ENCODE peak calls at places on chromosomes 3 and 15, in four cellular contexts. W, L, T and C are unnamed samples.
A peak's percentile ranks its signal among the peaks of the same experiment; 100 is the strongest.

GRCh38 chr3:157059181-157059580 is 100.8 kb downstream of the CCNL1 start:
- DNase-seq in W (no peak), T (no peak), L (no peak), C (no peak)

GRCh38 chr15:89243046-89243690 is 611 bp upstream of the FANCI start:
- DNase-seq in W (peak; percentile 10), L (no peak), T (no peak), C (no peak)

GRCh38 chr3:160125188-160125587 is 100.0 kb upstream of the C3orf80 start:
- DNase-seq in W (no peak), L (no peak), T (no peak), C (no peak)

GRCh38 chr15:40105517-40106202 is 3.0 kb downstream of the BMF start:
- DNase-seq in T (no peak), L (no peak), W (no peak), C (no peak)

GRCh38 chr3:426056-426455 is 229.5 kb downstream of the CHL1 start:
- DNase-seq in L (peak; percentile 37), T (no peak), W (no peak), C (no peak)

GRCh38 chr3:27666708-27667107 is 55.4 kb downstream of the EOMES start:
- DNase-seq in L (peak; percentile 90), W (peak; percentile 80), T (peak; percentile 79), C (peak; percentile 87)

GRCh38 chr15:79943820-79944219 is 27.2 kb downstream of the BCL2A1 start:
- DNase-seq in L (no peak), T (no peak), W (peak; percentile 92), C (no peak)

GRCh38 chr15:42157981-42158765 is 1.7 kb upstream of the PLA2G4F start:
- DNase-seq in W (peak; percentile 80), L (no peak), T (no peak), C (no peak)

GRCh38 chr3:161851941-161852566 is 355.4 kb downstream of the OTOL1 start:
- DNase-seq in T (peak; percentile 95), W (peak; percentile 27), L (peak; percentile 65), C (peak; percentile 73)

GRCh38 chr3:169668957-169669681 is 5.6 kb upstream of the MECOM start:
- DNase-seq in W (peak; percentile 50), T (peak; percentile 87), L (peak; percentile 74), C (peak; percentile 85)

GRCh38 chr3:77539014-77539413 is 499.1 kb downstream of the ROBO2 start:
- DNase-seq in W (no peak), T (no peak), L (no peak), C (no peak)

GRCh38 chr15:98713585-98714001 is 65.3 kb downstream of the IGF1R start:
- DNase-seq in W (no peak), T (no peak), L (peak; percentile 40), C (no peak)

GRCh38 chr3:126551839-126552687 is 6.7 kb downstream of the C3orf22 start:
- DNase-seq in L (no peak), T (no peak), W (no peak), C (peak; percentile 19)

GRCh38 chr3:10926831-10927521 is 65.6 kb upstream of the SLC6A1 start:
- DNase-seq in L (no peak), T (no peak), W (no peak), C (peak; percentile 18)

GRCh38 chr3:17775073-17775472 is 32.6 kb upstream of the TBC1D5 start:
- DNase-seq in T (no peak), W (no peak), L (no peak), C (no peak)

GRCh38 chr15:52751522-52751921 is 38.6 kb downstream of the ONECUT1 start:
- DNase-seq in L (no peak), W (no peak), T (no peak), C (no peak)

GRCh38 chr3:100335137-100335833 is 728 bp downstream of the NIT2 start:
- DNase-seq in L (peak; percentile 71), T (no peak), W (no peak), C (peak; percentile 41)
- H3K56ac ChIP-seq in L (peak overlapping the region; percentile 88), T (no peak overlapping the region), W (peak overlapping the region; percentile 83), C (no peak overlapping the region)

DNA sequence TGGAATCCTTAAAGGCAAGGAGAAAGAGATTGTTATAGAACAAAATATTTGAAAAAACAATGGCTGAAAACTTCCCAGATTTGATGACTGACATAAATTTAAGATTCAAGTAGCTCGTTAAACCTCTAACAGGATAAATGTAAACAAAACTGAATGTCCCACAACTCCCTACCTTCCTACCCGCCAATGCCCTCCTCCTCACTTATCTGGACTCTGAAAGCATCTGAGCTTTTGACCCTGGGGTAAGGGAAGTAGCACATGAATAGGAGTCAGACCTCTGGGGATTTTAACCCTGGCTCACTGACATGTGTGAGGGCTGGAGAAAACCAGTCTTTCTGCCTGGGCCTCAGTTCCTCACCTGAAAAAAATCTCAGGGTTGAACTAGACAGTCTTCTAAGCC is 26.9 kb downstream of the CYP19A1 start:
- DNase-seq in W (no peak), T (no peak), L (no peak), C (no peak)
- H3K56ac ChIP-seq in W (no peak overlapping the region), T (no peak overlapping the region), L (no peak overlapping the region), C (no peak overlapping the region)

GRCh38 chr15:25055356-25056068 is 100.7 kb downstream of the SNRPN start:
- DNase-seq in T (peak; percentile 41), W (no peak), L (no peak), C (peak; percentile 15)
- H3K56ac ChIP-seq in T (no peak overlapping the region), W (no peak overlapping the region), L (no peak overlapping the region), C (no peak overlapping the region)

GRCh38 chr3:127819086-127819485 is 3.2 kb downstream of the MGLL start:
- DNase-seq in T (no peak), W (no peak), L (no peak), C (no peak)
- H3K56ac ChIP-seq in T (no peak overlapping the region), W (no peak overlapping the region), L (no peak overlapping the region), C (no peak overlapping the region)